ENCODE peak calls at places on chromosome 1, in four cellular contexts. One of them, this sample, is unnamed.

GRCh38 chr1:18373882-18374493 is 106.7 kb upstream of the KLHDC7A start:
- ATAC-seq in PC-3: no peak
- ATAC-seq in memory B cell: no peak
- ATAC-seq in HepG2: peak
- ATAC-seq in this sample: no peak

GRCh38 chr1:233443040-233443439 is 115.5 kb downstream of the MAP3K21 start:
- ATAC-seq in memory B cell: no peak
- ATAC-seq in PC-3: peak
- ATAC-seq in HepG2: no peak
- ATAC-seq in this sample: no peak

GRCh38 chr1:68047659-68048026 is 2.8 kb downstream of the DIRAS3 start:
- ATAC-seq in HepG2: no peak
- ATAC-seq in PC-3: no peak
- ATAC-seq in memory B cell: no peak
- ATAC-seq in this sample: peak

GRCh38 chr1:44733784-44734183 is 2.8 kb upstream of the RNU5D-1 start:
- ATAC-seq in HepG2: no peak
- ATAC-seq in PC-3: no peak
- ATAC-seq in memory B cell: no peak
- ATAC-seq in this sample: no peak

GRCh38 chr1:5658340-5659316 is 333.6 kb downstream of the NPHP4 start:
- ATAC-seq in HepG2: no peak
- ATAC-seq in memory B cell: no peak
- ATAC-seq in PC-3: no peak
- ATAC-seq in this sample: no peak

GRCh38 chr1:27031235-27032118 is 18.8 kb upstream of the TENT5B start:
- ATAC-seq in memory B cell: no peak
- ATAC-seq in PC-3: peak
- ATAC-seq in HepG2: no peak
- ATAC-seq in this sample: no peak

GRCh38 chr1:146007048-146007784 is 10.8 kb upstream of the TXNIP start:
- ATAC-seq in memory B cell: peak
- ATAC-seq in PC-3: peak
- ATAC-seq in HepG2: peak
- ATAC-seq in this sample: peak

GRCh38 chr1:93845554-93846150 is 33.4 kb downstream of the DNTTIP2 start:
- ATAC-seq in HepG2: peak
- ATAC-seq in PC-3: peak
- ATAC-seq in memory B cell: peak
- ATAC-seq in this sample: peak

GRCh38 chr1:47534040-47534328 is 96.1 kb downstream of the FOXD2 start:
- ATAC-seq in PC-3: no peak
- ATAC-seq in HepG2: no peak
- ATAC-seq in memory B cell: no peak
- ATAC-seq in this sample: no peak

GRCh38 chr1:204624631-204625216 is 60.8 kb downstream of the LRRN2 start:
- ATAC-seq in memory B cell: no peak
- ATAC-seq in PC-3: no peak
- ATAC-seq in HepG2: no peak
- ATAC-seq in this sample: no peak

GRCh38 chr1:192589813-192590212 is 14.2 kb downstream of the RGS1 start:
- ATAC-seq in HepG2: no peak
- ATAC-seq in PC-3: no peak
- ATAC-seq in memory B cell: no peak
- ATAC-seq in this sample: no peak

GRCh38 chr1:44678120-44678519 is 3.6 kb downstream of the ARMH1 start:
- ATAC-seq in memory B cell: no peak
- ATAC-seq in HepG2: no peak
- ATAC-seq in PC-3: no peak
- ATAC-seq in this sample: no peak

GRCh38 chr1:21913763-21914162 is 23.3 kb downstream of the HSPG2 start:
- ATAC-seq in memory B cell: no peak
- ATAC-seq in PC-3: peak
- ATAC-seq in HepG2: no peak
- ATAC-seq in this sample: peak

GRCh38 chr1:246565751-246566127 is 322 bp downstream of the TFB2M start:
- ATAC-seq in memory B cell: no peak
- ATAC-seq in PC-3: peak
- ATAC-seq in HepG2: peak
- ATAC-seq in this sample: no peak

GRCh38 chr1:175742790-175743459 is 470 bp downstream of the TNR start:
- ATAC-seq in memory B cell: no peak
- ATAC-seq in PC-3: no peak
- ATAC-seq in HepG2: peak
- ATAC-seq in this sample: no peak

GRCh38 chr1:33876970-33877680 is 13.2 kb downstream of the HMGB4 start:
- ATAC-seq in memory B cell: no peak
- ATAC-seq in PC-3: no peak
- ATAC-seq in HepG2: no peak
- ATAC-seq in this sample: no peak

GRCh38 chr1:11805454-11806306 is at the start of the genes CLCN6 and MTHFR:
- ATAC-seq in memory B cell: peak
- ATAC-seq in PC-3: peak
- ATAC-seq in HepG2: peak
- ATAC-seq in this sample: peak

GRCh38 chr1:153525088-153525713 is 10.6 kb downstream of the S100A6 start:
- ATAC-seq in HepG2: no peak
- ATAC-seq in PC-3: peak
- ATAC-seq in memory B cell: no peak
- ATAC-seq in this sample: no peak